ENCODE peak calls at places on chromosomes 7 and 10, in five cellular contexts. One of them, this sample, is unnamed.

GRCh38 chr7:7719235-7719634 is 828 bp upstream of the RPA3 start:
- DNase-seq in CD4-positive, alpha-beta T cell: no peak
- DNase-seq in AG04450: peak
- DNase-seq in vagina: no peak
- DNase-seq in dorsolateral prefrontal cortex: peak
- DNase-seq in this sample: no peak

GRCh38 chr10:22185586-22185985 is 32.2 kb downstream of the EBLN1 start:
- DNase-seq in CD4-positive, alpha-beta T cell: no peak
- DNase-seq in AG04450: no peak
- DNase-seq in vagina: no peak
- DNase-seq in dorsolateral prefrontal cortex: no peak
- DNase-seq in this sample: no peak

GRCh38 chr7:87220734-87221215 is 1.2 kb upstream of the TMEM243 start:
- DNase-seq in CD4-positive, alpha-beta T cell: no peak
- DNase-seq in AG04450: no peak
- DNase-seq in vagina: no peak
- DNase-seq in dorsolateral prefrontal cortex: peak
- DNase-seq in this sample: no peak

GRCh38 chr10:29667191-29667590 is 32.4 kb upstream of the SVIL start:
- DNase-seq in CD4-positive, alpha-beta T cell: no peak
- DNase-seq in AG04450: no peak
- DNase-seq in vagina: no peak
- DNase-seq in dorsolateral prefrontal cortex: no peak
- DNase-seq in this sample: no peak

GRCh38 chr10:3128379-3129130 is 44.0 kb downstream of the PITRM1 start:
- DNase-seq in CD4-positive, alpha-beta T cell: no peak
- DNase-seq in AG04450: no peak
- DNase-seq in vagina: no peak
- DNase-seq in dorsolateral prefrontal cortex: no peak
- DNase-seq in this sample: no peak

GRCh38 chr10:71078454-71079145 is 133.8 kb upstream of the UNC5B start:
- DNase-seq in CD4-positive, alpha-beta T cell: no peak
- DNase-seq in AG04450: no peak
- DNase-seq in vagina: peak
- DNase-seq in dorsolateral prefrontal cortex: no peak
- DNase-seq in this sample: no peak

GRCh38 chr7:112089551-112089950 is 116.6 kb downstream of the DOCK4 start:
- DNase-seq in CD4-positive, alpha-beta T cell: no peak
- DNase-seq in AG04450: no peak
- DNase-seq in vagina: no peak
- DNase-seq in dorsolateral prefrontal cortex: no peak
- DNase-seq in this sample: no peak

GRCh38 chr7:154769011-154769410 is 233.9 kb downstream of the PAXIP1 start:
- DNase-seq in CD4-positive, alpha-beta T cell: no peak
- DNase-seq in AG04450: no peak
- DNase-seq in vagina: no peak
- DNase-seq in dorsolateral prefrontal cortex: no peak
- DNase-seq in this sample: no peak

GRCh38 chr7:131015131-131015954 is 281.3 kb upstream of the KLF14 start:
- DNase-seq in CD4-positive, alpha-beta T cell: no peak
- DNase-seq in AG04450: no peak
- DNase-seq in vagina: no peak
- DNase-seq in dorsolateral prefrontal cortex: no peak
- DNase-seq in this sample: no peak

GRCh38 chr10:46006219-46006618 is 24.2 kb downstream of the NCOA4 start:
- DNase-seq in CD4-positive, alpha-beta T cell: no peak
- DNase-seq in AG04450: peak
- DNase-seq in vagina: no peak
- DNase-seq in dorsolateral prefrontal cortex: no peak
- DNase-seq in this sample: no peak

GRCh38 chr7:51455948-51456347 is 139.3 kb upstream of the COBL start:
- DNase-seq in CD4-positive, alpha-beta T cell: no peak
- DNase-seq in AG04450: no peak
- DNase-seq in vagina: no peak
- DNase-seq in dorsolateral prefrontal cortex: no peak
- DNase-seq in this sample: no peak

GRCh38 chr7:32881074-32881982 is 10.2 kb downstream of the KBTBD2 start:
- DNase-seq in CD4-positive, alpha-beta T cell: no peak
- DNase-seq in AG04450: no peak
- DNase-seq in vagina: no peak
- DNase-seq in dorsolateral prefrontal cortex: no peak
- DNase-seq in this sample: no peak

GRCh38 chr7:76069238-76069638 is 21.3 kb downstream of the MDH2 start:
- DNase-seq in CD4-positive, alpha-beta T cell: no peak
- DNase-seq in AG04450: peak
- DNase-seq in vagina: no peak
- DNase-seq in dorsolateral prefrontal cortex: peak
- DNase-seq in this sample: peak

GRCh38 chr10:29987471-29987870 is 71.9 kb downstream of the JCAD start:
- DNase-seq in CD4-positive, alpha-beta T cell: no peak
- DNase-seq in AG04450: peak
- DNase-seq in vagina: no peak
- DNase-seq in dorsolateral prefrontal cortex: no peak
- DNase-seq in this sample: no peak

GRCh38 chr7:45718464-45719330 is 144.5 kb downstream of the ADCY1 start:
- DNase-seq in CD4-positive, alpha-beta T cell: no peak
- DNase-seq in AG04450: no peak
- DNase-seq in vagina: peak
- DNase-seq in dorsolateral prefrontal cortex: no peak
- DNase-seq in this sample: no peak

GRCh38 chr10:99872367-99873162 is 90.1 kb downstream of the ABCC2 start:
- DNase-seq in CD4-positive, alpha-beta T cell: no peak
- DNase-seq in AG04450: no peak
- DNase-seq in vagina: no peak
- DNase-seq in dorsolateral prefrontal cortex: no peak
- DNase-seq in this sample: no peak

GRCh38 chr10:110414563-110415309 is 83.0 kb upstream of the DUSP5 start:
- DNase-seq in CD4-positive, alpha-beta T cell: peak
- DNase-seq in AG04450: no peak
- DNase-seq in vagina: no peak
- DNase-seq in dorsolateral prefrontal cortex: no peak
- DNase-seq in this sample: peak

GRCh38 chr7:101870361-101871062 is 53.1 kb downstream of the CUX1 start:
- DNase-seq in CD4-positive, alpha-beta T cell: no peak
- DNase-seq in AG04450: no peak
- DNase-seq in vagina: no peak
- DNase-seq in dorsolateral prefrontal cortex: no peak
- DNase-seq in this sample: no peak

GRCh38 chr7:29113384-29114102 is 32.8 kb downstream of the CPVL start:
- DNase-seq in CD4-positive, alpha-beta T cell: no peak
- DNase-seq in AG04450: no peak
- DNase-seq in vagina: no peak
- DNase-seq in dorsolateral prefrontal cortex: no peak
- DNase-seq in this sample: no peak

GRCh38 chr10:69842020-69842419 is 40.3 kb downstream of the COL13A1 start:
- DNase-seq in CD4-positive, alpha-beta T cell: no peak
- DNase-seq in AG04450: no peak
- DNase-seq in vagina: no peak
- DNase-seq in dorsolateral prefrontal cortex: no peak
- DNase-seq in this sample: no peak

GRCh38 chr10:118908487-118909280 is 120.8 kb upstream of the NANOS1 start:
- DNase-seq in CD4-positive, alpha-beta T cell: no peak
- DNase-seq in AG04450: no peak
- DNase-seq in vagina: no peak
- DNase-seq in dorsolateral prefrontal cortex: no peak
- DNase-seq in this sample: no peak

GRCh38 chr10:118913825-118914224 is 115.7 kb upstream of the NANOS1 start:
- DNase-seq in CD4-positive, alpha-beta T cell: no peak
- DNase-seq in AG04450: no peak
- DNase-seq in vagina: no peak
- DNase-seq in dorsolateral prefrontal cortex: no peak
- DNase-seq in this sample: no peak

GRCh38 chr10:118912961-118913360 is 116.6 kb upstream of the NANOS1 start:
- DNase-seq in CD4-positive, alpha-beta T cell: no peak
- DNase-seq in AG04450: no peak
- DNase-seq in vagina: no peak
- DNase-seq in dorsolateral prefrontal cortex: no peak
- DNase-seq in this sample: no peak

GRCh38 chr10:118911361-118911760 is 118.2 kb upstream of the NANOS1 start:
- DNase-seq in CD4-positive, alpha-beta T cell: no peak
- DNase-seq in AG04450: no peak
- DNase-seq in vagina: no peak
- DNase-seq in dorsolateral prefrontal cortex: no peak
- DNase-seq in this sample: no peak

DNA sequence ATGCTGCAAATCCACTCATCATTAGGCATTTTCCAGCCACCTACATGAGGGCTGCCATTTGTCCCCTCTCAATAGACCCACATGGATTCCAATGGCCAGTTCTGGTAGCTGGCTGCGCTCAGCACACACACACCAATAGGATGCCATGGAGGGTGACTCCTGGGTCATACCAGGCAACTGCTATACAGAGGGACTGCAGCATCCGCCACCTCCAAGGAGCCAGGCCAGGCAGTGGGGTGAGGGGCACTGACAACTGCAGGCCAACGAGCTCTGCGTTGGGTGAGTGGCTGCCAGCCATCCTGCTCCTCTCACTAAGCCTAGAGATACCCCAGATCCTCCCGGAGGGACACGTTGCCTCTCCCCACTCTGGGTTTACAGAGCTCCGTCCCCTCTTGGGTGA is 118.8 kb upstream of the NANOS1 start:
- DNase-seq in CD4-positive, alpha-beta T cell: no peak
- DNase-seq in AG04450: no peak
- DNase-seq in vagina: no peak
- DNase-seq in dorsolateral prefrontal cortex: no peak
- DNase-seq in this sample: no peak
- H3K27ac ChIP-seq in CD4-positive, alpha-beta T cell: no peak
- H3K27ac ChIP-seq in AG04450: no peak
- H3K27ac ChIP-seq in vagina: no peak
- H3K27ac ChIP-seq in dorsolateral prefrontal cortex: no peak
- H3K27ac ChIP-seq in this sample: no peak

DNA sequence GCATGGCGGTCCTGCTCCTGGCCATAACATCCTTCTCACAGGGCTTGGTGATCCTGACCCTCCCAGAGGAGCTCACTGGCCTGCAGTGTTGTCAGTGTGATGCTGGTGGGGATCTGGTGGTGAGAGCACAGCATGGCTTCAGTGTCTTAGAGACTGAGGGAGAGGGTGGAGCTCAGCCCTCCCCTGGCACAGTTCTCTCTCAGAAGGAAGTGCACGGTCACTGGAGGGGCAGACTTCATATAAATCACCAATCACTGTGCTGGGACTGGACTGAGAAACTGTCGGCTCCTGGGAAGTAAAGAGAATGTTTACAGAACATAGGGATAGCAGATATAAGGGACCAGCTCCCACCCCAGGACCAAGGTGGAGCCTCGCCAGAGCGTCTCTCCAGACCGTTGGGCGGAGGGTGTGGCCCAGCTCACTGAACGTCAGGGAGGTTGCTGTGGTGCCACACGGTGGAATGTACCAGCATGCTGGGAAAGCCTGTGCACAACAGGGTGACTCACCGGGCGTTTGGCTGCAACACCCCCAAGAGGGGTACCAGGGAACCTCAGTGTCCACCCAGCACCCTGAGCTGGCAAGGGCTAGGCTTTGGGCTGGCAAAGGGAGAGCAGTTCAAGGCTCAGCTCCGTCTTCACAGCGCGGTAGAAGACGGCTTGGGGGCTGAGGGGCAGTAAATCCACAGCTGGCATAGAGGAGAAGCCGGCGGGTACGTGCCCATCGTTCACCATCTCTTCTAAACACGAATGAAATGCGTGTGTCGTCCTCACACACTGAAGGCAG is 8.8 kb upstream of the GET4 start:
- DNase-seq in CD4-positive, alpha-beta T cell: no peak
- DNase-seq in AG04450: no peak
- DNase-seq in vagina: no peak
- DNase-seq in dorsolateral prefrontal cortex: peak
- DNase-seq in this sample: no peak
- H3K27ac ChIP-seq in CD4-positive, alpha-beta T cell: no peak
- H3K27ac ChIP-seq in AG04450: peak
- H3K27ac ChIP-seq in vagina: peak
- H3K27ac ChIP-seq in dorsolateral prefrontal cortex: peak
- H3K27ac ChIP-seq in this sample: peak

GRCh38 chr10:11177926-11178453 is 160.3 kb downstream of the CELF2 start:
- DNase-seq in CD4-positive, alpha-beta T cell: no peak
- DNase-seq in AG04450: no peak
- DNase-seq in vagina: no peak
- DNase-seq in dorsolateral prefrontal cortex: no peak
- DNase-seq in this sample: no peak

GRCh38 chr10:11178606-11179221 is 161.0 kb downstream of the CELF2 start:
- DNase-seq in CD4-positive, alpha-beta T cell: peak
- DNase-seq in AG04450: no peak
- DNase-seq in vagina: no peak
- DNase-seq in dorsolateral prefrontal cortex: peak
- DNase-seq in this sample: no peak

GRCh38 chr10:11176746-11177145 is 159.1 kb downstream of the CELF2 start:
- DNase-seq in CD4-positive, alpha-beta T cell: no peak
- DNase-seq in AG04450: no peak
- DNase-seq in vagina: no peak
- DNase-seq in dorsolateral prefrontal cortex: no peak
- DNase-seq in this sample: no peak

GRCh38 chr10:11173062-11173461 is 155.4 kb downstream of the CELF2 start:
- DNase-seq in CD4-positive, alpha-beta T cell: no peak
- DNase-seq in AG04450: no peak
- DNase-seq in vagina: no peak
- DNase-seq in dorsolateral prefrontal cortex: no peak
- DNase-seq in this sample: no peak

GRCh38 chr10:11175823-11176243 is 158.2 kb downstream of the CELF2 start:
- DNase-seq in CD4-positive, alpha-beta T cell: no peak
- DNase-seq in AG04450: no peak
- DNase-seq in vagina: no peak
- DNase-seq in dorsolateral prefrontal cortex: no peak
- DNase-seq in this sample: no peak
- H3K27ac ChIP-seq in CD4-positive, alpha-beta T cell: peak
- H3K27ac ChIP-seq in AG04450: no peak
- H3K27ac ChIP-seq in vagina: no peak
- H3K27ac ChIP-seq in dorsolateral prefrontal cortex: no peak
- H3K27ac ChIP-seq in this sample: peak

DNA sequence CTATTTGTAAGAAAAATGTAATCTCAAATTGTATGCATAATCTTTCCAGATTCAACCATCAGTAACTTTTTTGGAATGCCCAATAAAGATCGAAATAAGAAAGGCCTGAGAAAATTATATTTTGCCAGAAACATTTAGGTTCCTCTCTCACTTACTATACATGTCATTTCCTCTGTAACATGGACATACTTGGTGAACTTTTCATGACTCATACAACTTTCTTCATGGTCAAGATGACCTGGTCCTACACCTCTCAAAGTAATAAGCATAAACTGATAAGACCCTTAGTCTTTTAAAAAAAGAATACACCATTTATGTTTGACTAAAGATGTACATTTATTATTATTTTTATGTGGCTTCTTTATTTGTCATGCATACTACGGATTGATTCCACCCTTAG is 125.3 kb downstream of the REEP3 start:
- DNase-seq in CD4-positive, alpha-beta T cell: no peak
- DNase-seq in AG04450: no peak
- DNase-seq in vagina: no peak
- DNase-seq in dorsolateral prefrontal cortex: no peak
- DNase-seq in this sample: no peak
- H3K27ac ChIP-seq in CD4-positive, alpha-beta T cell: no peak
- H3K27ac ChIP-seq in AG04450: no peak
- H3K27ac ChIP-seq in vagina: no peak
- H3K27ac ChIP-seq in dorsolateral prefrontal cortex: no peak
- H3K27ac ChIP-seq in this sample: no peak

This sample was measured in caudate nucleus.